ENCODE peak calls at places on chromosomes 4 and X, in seven cellular contexts. X is lower lobe of right lung; E is dorsolateral prefrontal cortex; S is CD8-positive, alpha-beta T cell; R is cardiac muscle cell; K is psoas muscle; F is thyroid gland. V is an unnamed sample. For H3K27me3, the result is how much of the 10 kb centered on the place peaks cover.

GRCh38 chr4:177008836-177009501 is 216.2 kb upstream of the VEGFC start:
- DNase-seq in S (no peak), E (no peak), F (no peak), K (no peak), X (no peak), R (no peak), V (no peak)

GRCh38 chr4:128359422-128359821 is 71.8 kb upstream of the PGRMC2 start:
- DNase-seq in F (no peak), R (no peak), X (no peak), E (no peak), S (no peak), K (no peak), V (no peak)

GRCh38 chrX:110287605-110288004 is 30.3 kb downstream of the AMMECR1 start:
- DNase-seq in E (no peak), K (no peak), S (no peak), R (peak), X (no peak), F (no peak), V (no peak)

GRCh38 chr4:118918388-118918787 is 29.7 kb downstream of the SYNPO2 start:
- DNase-seq in X (no peak), K (no peak), E (no peak), S (no peak), R (peak), F (peak), V (no peak)

GRCh38 chrX:16511776-16512400 is 138.1 kb upstream of the S100G start:
- DNase-seq in X (no peak), F (no peak), R (peak), E (no peak), S (no peak), K (no peak), V (no peak)

GRCh38 chr4:136078971-136079370 is 1453.3 kb downstream of the PCDH18 start:
- DNase-seq in R (no peak), S (no peak), F (no peak), E (no peak), K (no peak), X (no peak), V (no peak)

GRCh38 chrX:19810370-19810769 is 77.0 kb downstream of the SH3KBP1 start:
- DNase-seq in K (no peak), X (no peak), E (no peak), F (no peak), R (no peak), S (no peak), V (no peak)

GRCh38 chr4:48483006-48483776 is at the start of gene SLC10A4:
- DNase-seq in S (no peak), K (no peak), R (no peak), E (no peak), X (peak), F (peak), V (peak)

GRCh38 chrX:54415534-54416350 is 24.5 kb upstream of the TSR2 start:
- DNase-seq in E (no peak), R (peak), K (no peak), F (no peak), S (no peak), X (no peak), V (no peak)

GRCh38 chr4:7635435-7635834 is 200.7 kb upstream of the PSAPL1 start:
- DNase-seq in X (no peak), F (no peak), K (no peak), R (no peak), E (no peak), S (no peak), V (no peak)

GRCh38 chr4:150244600-150244999 is 166.4 kb downstream of the DCLK2 start:
- DNase-seq in S (no peak), F (no peak), K (no peak), R (peak), E (no peak), X (no peak), V (no peak)

GRCh38 chr4:154744341-154744948 is 645 bp downstream of the LRAT start:
- DNase-seq in K (no peak), E (no peak), F (peak), R (no peak), X (no peak), S (no peak), V (no peak)

GRCh38 chrX:101257448-101258259 is 33.5 kb downstream of the TAF7L start:
- DNase-seq in S (no peak), E (no peak), K (no peak), X (no peak), F (no peak), R (peak), V (no peak)

GRCh38 chr4:180951312-180951711 is 1291.9 kb upstream of the TENM3 start:
- DNase-seq in E (no peak), F (no peak), K (no peak), S (no peak), R (no peak), X (no peak), V (no peak)

GRCh38 chrX:53558646-53559045 is 124.5 kb upstream of the HSD17B10 start:
- DNase-seq in R (no peak), X (no peak), K (no peak), F (no peak), E (no peak), S (no peak), V (no peak)

GRCh38 chr4:48493485-48494100 is 3.5 kb downstream of the ZAR1 start:
- DNase-seq in S (no peak), X (no peak), E (no peak), R (peak), K (no peak), F (no peak), V (no peak)

GRCh38 chr4:86099348-86099747 is 260.5 kb downstream of the MAPK10 start:
- DNase-seq in R (no peak), K (no peak), F (no peak), X (no peak), E (no peak), S (no peak), V (no peak)

GRCh38 chr4:38163216-38164006 is 203.2 kb downstream of the PTTG2 start:
- DNase-seq in E (no peak), S (no peak), X (no peak), R (no peak), K (no peak), F (no peak), V (no peak)

GRCh38 chrX:45191383-45191782 is 9.3 kb downstream of the DIPK2B start:
- DNase-seq in F (no peak), K (no peak), S (no peak), E (no peak), X (no peak), R (no peak), V (no peak)

GRCh38 chrX:124211312-124211942 is 121.0 kb upstream of the TEX13D start:
- DNase-seq in S (no peak), E (no peak), F (no peak), X (no peak), R (peak), K (no peak), V (no peak)

GRCh38 chr4:151604238-151604637 is 156.6 kb downstream of the GATB start:
- DNase-seq in E (no peak), S (no peak), K (no peak), X (no peak), R (peak), F (no peak), V (no peak)

GRCh38 chr4:186808635-186809018 is 85.0 kb upstream of the FAT1 start:
- DNase-seq in X (no peak), S (no peak), R (peak), E (no peak), F (no peak), K (no peak), V (no peak)

GRCh38 chr4:100109921-100110320 is 80.3 kb downstream of the DDIT4L start:
- DNase-seq in K (no peak), S (no peak), R (no peak), X (no peak), E (no peak), F (no peak), V (no peak)

GRCh38 chrX:96407043-96407442 is 277.6 kb upstream of the DIAPH2 start:
- DNase-seq in F (peak), X (no peak), R (peak), S (no peak), E (no peak), K (peak), V (no peak)

GRCh38 chrX:132704769-132705168 is 215.9 kb upstream of the MBNL3 start:
- DNase-seq in R (no peak), S (no peak), F (no peak), E (no peak), K (no peak), X (no peak), V (no peak)

GRCh38 chrX:153800746-153801145 is 6.3 kb downstream of the SSR4 start:
- DNase-seq in X (no peak), E (no peak), S (no peak), F (no peak), K (no peak), R (no peak), V (no peak)

GRCh38 chrX:122596998-122597397 is 587.1 kb upstream of the GRIA3 start:
- DNase-seq in R (no peak), E (no peak), X (no peak), S (no peak), K (no peak), F (no peak), V (no peak)

GRCh38 chr4:47031011-47031678 is at the start of gene GABRB1:
- DNase-seq in X (peak), F (peak), E (peak), K (peak), S (no peak), R (peak), V (no peak)

GRCh38 chr4:123446791-123447474 is 50.3 kb downstream of the SPRY1 start:
- DNase-seq in K (no peak), F (no peak), E (no peak), X (no peak), S (no peak), R (no peak), V (no peak)

GRCh38 chrX:37370499-37371141 is 21.5 kb downstream of the PRRG1 start:
- DNase-seq in R (no peak), X (no peak), K (peak), F (no peak), S (no peak), E (no peak), V (peak)

GRCh38 chr4:4248036-4248884 is at the start of gene TMEM128:
- DNase-seq in X (peak), K (peak), F (peak), R (peak), S (peak), E (peak), V (peak)

DNA sequence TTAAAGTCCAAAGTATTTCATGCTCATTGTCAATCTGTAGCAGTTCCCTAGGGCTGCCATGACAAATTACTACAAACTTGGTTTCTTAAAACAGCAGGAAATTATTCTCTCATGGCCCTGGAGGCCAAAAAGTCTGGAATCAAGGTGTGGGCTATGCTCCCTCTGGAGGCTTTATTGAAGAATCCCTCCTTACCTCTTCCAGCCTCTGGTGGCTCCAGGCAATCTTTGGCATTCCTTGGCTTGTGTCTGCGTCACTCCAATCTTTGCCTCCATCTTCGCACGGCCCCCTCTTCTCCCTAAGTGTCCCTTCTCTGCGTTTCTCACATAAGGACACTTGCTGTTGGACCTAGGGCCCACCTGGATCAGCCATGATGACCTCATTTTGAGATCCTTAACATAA is 170.4 kb downstream of the SMIM20 start:
- DNase-seq in R (no peak), E (no peak), X (no peak), K (no peak), F (no peak), S (no peak), V (no peak)
- TF ChIP-seq CTCF in R (no peak), E (no peak), X (no peak), K (no peak), F (no peak), S (no peak), V (no peak)

GRCh38 chrX:11702965-11703631 is 37.4 kb upstream of the ARHGAP6 start:
- DNase-seq in R (no peak), X (no peak), S (no peak), K (no peak), E (no peak), F (no peak), V (no peak)
- H3K27me3 ChIP-seq in R (under half), X (under half), S (under half), K (under half), E (under half), F (under half), V (under half)

GRCh38 chrX:135330709-135331108 is 21.4 kb downstream of the ETDC start:
- DNase-seq in E (no peak), R (no peak), F (no peak), K (no peak), X (no peak), S (no peak), V (no peak)
- TF ChIP-seq CTCF in E (no peak), R (no peak), F (no peak), K (no peak), X (no peak), S (no peak), V (no peak)

GRCh38 chr4:140839396-140839795 is 83.2 kb upstream of the TBC1D9 start:
- DNase-seq in X (no peak), R (no peak), K (no peak), F (no peak), E (no peak), S (no peak), V (no peak)

GRCh38 chr4:140841186-140841585 is 85.0 kb upstream of the TBC1D9 start:
- DNase-seq in X (no peak), F (no peak), K (no peak), E (no peak), S (no peak), R (no peak), V (no peak)

GRCh38 chr4:140837742-140838141 is 81.6 kb upstream of the TBC1D9 start:
- DNase-seq in R (no peak), F (no peak), K (no peak), E (no peak), S (no peak), X (no peak), V (no peak)

GRCh38 chr4:140834866-140835495 is 78.8 kb upstream of the TBC1D9 start:
- DNase-seq in X (no peak), S (no peak), E (no peak), K (no peak), F (no peak), R (no peak), V (no peak)

GRCh38 chr4:140839888-140840790 is 84.0 kb upstream of the TBC1D9 start:
- DNase-seq in R (no peak), S (no peak), E (no peak), K (no peak), F (no peak), X (no peak), V (no peak)
- H3K27me3 ChIP-seq in R (under half), S (under half), E (under half), K (under half), F (under half), X (under half), V (under half)

GRCh38 chrX:68183612-68184214 is 249.6 kb downstream of the OPHN1 start:
- DNase-seq in F (no peak), K (no peak), R (peak), S (no peak), E (no peak), X (no peak), V (no peak)
- TF ChIP-seq CTCF in F (no peak), K (no peak), R (peak), S (no peak), E (peak), X (peak), V (no peak)

DNA sequence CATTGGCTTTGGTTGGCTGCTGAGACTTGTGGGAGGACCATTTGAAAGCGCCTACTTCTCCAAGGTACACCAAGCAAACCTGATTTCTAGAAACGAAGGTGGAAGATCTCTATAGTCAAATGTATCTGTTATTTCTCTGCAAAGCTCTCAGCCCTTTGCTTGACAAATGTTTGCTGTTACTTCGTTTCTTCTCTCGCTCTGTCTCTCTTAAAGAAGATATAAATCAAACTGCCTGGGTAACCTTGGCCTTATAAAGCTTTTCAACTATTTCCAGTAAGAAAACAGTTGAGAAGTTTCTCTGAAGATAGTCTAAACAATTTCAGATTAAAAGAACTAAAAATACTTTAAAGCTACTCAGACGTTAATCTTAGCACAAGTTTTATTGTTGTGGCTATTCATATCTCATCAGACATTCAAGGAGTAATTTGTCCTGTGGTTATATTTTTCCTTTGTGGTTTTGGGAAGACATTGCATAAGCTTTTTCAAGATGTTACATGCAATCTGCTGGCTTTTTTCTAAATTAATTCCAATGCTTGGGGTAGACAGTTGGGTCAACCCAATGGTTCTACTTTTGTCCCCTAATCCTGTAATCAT is 22.6 kb downstream of the HOPX start:
- DNase-seq in E (no peak), K (no peak), R (peak), X (no peak), S (no peak), F (no peak), V (no peak)
- H3K27me3 ChIP-seq in E (under half), K (under half), R (half or more), X (under half), S (under half), F (under half), V (under half)

GRCh38 chrX:74493806-74494205 is 72.5 kb downstream of the SLC16A2 start:
- DNase-seq in R (no peak), F (no peak), S (no peak), E (no peak), K (no peak), X (no peak), V (no peak)

GRCh38 chrX:74490249-74490648 is 69.0 kb downstream of the SLC16A2 start:
- DNase-seq in S (no peak), K (no peak), X (no peak), E (no peak), F (peak), R (no peak), V (no peak)

DNA sequence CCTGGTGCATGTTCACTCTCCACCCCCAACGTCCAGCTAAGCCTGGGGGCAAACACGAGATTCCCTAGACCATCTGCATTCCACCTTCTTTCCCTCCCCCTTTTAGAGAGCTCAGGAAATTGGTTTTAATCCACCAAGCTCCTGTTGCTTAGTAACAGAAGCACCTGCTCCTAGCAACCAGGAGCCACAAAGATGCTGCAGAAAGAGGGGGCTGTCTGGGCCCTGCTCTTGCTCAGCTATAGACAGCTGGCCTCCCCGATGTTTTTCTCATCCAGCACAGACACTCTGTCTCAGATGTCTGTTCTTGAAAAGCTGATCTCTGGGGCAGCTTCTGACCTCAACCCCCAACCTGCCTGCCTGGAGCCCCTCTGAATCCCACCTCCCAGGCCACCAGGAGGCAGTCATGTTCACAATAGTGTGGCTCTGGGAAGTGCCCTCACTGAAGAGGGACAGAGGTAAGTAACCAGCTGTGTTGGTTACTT is 71.5 kb downstream of the SLC16A2 start:
- DNase-seq in S (no peak), K (no peak), E (no peak), R (peak), X (no peak), F (peak), V (no peak)
- TF ChIP-seq CTCF in S (no peak), K (peak), E (no peak), R (peak), X (no peak), F (no peak), V (no peak)

V was measured in spleen.